ENCODE peak calls at places on chromosomes 12 and 14, in four cellular contexts. S is CD4-positive, alpha-beta memory T cell; V is testis; N is IMR-90. R is an unnamed sample.

GRCh38 chr12:4934651-4935050 is 24.9 kb downstream of the KCNA1 start:
- DNase-seq in V (no peak), S (no peak), N (peak; percentile 13), R (no peak)

GRCh38 chr12:68871899-68872298 is 61.1 kb downstream of the CPM start:
- DNase-seq in S (no peak), N (peak; percentile 28), V (no peak), R (no peak)

GRCh38 chr12:69417231-69417630 is 53.0 kb upstream of the FRS2 start:
- DNase-seq in S (no peak), V (no peak), N (no peak), R (no peak)

GRCh38 chr12:78964521-78964920 is 99.9 kb downstream of the SYT1 start:
- DNase-seq in N (no peak), V (no peak), S (no peak), R (no peak)

GRCh38 chr12:29241821-29242591 is 92.9 kb downstream of the FAR2 start:
- DNase-seq in V (no peak), S (no peak), N (peak; percentile 80), R (no peak)

GRCh38 chr12:39103552-39104165 is 198.3 kb upstream of the CPNE8 start:
- DNase-seq in V (peak; percentile 19), N (no peak), S (peak; percentile 32), R (no peak)

GRCh38 chr14:86646688-86647687 is 1117.0 kb downstream of the FLRT2 start:
- DNase-seq in S (no peak), N (peak; percentile 70), V (no peak), R (no peak)

GRCh38 chr12:48175613-48176416 is 7.6 kb upstream of the CCDC184 start:
- DNase-seq in S (no peak), N (no peak), V (no peak), R (no peak)

GRCh38 chr12:24791622-24792021 is 157.3 kb downstream of the BCAT1 start:
- DNase-seq in N (no peak), V (no peak), S (no peak), R (no peak)

GRCh38 chr12:76562158-76562557 is 2.6 kb upstream of the OSBPL8 start:
- DNase-seq in N (no peak), S (no peak), V (no peak), R (no peak)

GRCh38 chr14:71165121-71165574 is 257.9 kb downstream of the PCNX1 start:
- DNase-seq in S (no peak), N (peak; percentile 6), V (peak; percentile 39), R (no peak)

GRCh38 chr12:116910645-116911449 is at the start of gene FBXW8:
- DNase-seq in N (peak; percentile 66), S (peak; percentile 50), V (peak; percentile 82), R (peak; percentile 36)

GRCh38 chr14:103073367-103073875 is 10.6 kb upstream of the LBHD2 start:
- DNase-seq in V (no peak), N (no peak), S (no peak), R (no peak)

DNA sequence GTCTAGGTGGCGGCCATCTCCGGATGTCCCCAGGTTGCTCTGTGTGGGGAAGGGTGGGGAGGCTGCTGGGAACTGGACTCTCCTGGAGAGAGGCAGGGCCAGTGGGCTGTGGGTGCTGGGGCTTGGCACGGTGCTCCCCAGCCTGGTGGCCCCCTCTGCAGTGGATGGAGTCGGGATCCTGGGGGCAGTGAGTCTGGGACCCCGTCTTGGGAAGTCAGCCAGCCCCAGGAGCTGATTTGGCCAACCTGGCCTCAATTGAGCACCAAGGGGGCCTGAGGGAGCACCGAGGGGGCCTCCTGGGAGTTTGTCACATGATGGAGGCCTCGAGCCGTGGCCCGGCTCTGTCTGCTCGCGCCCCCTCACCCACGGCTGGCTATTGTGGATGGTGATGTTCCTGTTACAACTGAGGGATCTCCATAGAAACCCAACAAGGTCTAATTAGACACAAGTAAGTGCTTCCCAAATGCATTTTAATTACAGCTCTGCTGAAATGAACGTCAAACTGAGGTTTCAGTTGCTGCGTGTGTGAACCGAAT is 71.7 kb downstream of the KIF26A start:
- DNase-seq in N (no peak), V (no peak), S (no peak), R (no peak)
- H3K9me3 ChIP-seq in N (peaks cover 67% of the 10 kb centered on the region), V (no peaks in the 10 kb centered on the region), S (no peaks in the 10 kb centered on the region), R (no peaks in the 10 kb centered on the region)

DNA sequence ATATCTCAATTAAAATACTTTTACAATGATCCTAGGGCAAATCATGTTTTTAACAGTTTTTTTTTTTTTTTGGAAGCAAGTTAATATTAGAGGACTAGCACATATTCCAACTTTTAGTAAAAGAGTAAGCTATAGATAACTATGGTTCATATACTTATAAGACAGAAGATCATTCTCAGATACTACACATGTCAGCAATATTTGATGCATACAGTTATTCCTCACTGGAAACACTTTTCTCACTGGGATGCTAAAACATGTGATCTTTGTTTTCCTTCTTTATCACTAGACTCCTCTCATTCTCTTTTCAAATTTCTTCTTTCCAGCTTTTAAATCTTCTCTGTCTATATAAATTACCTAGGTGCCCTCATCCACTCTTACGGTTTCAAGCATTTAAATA is 1020.4 kb upstream of the FBXO33 start:
- DNase-seq in S (no peak), V (no peak), N (no peak), R (no peak)
- H3K9me3 ChIP-seq in S (no peaks in the 10 kb centered on the region), V (no peaks in the 10 kb centered on the region), N (no peaks in the 10 kb centered on the region), R (no peaks in the 10 kb centered on the region)

GRCh38 chr14:98594156-98594555 is 677.8 kb downstream of the BCL11B start:
- DNase-seq in N (no peak), V (no peak), S (no peak), R (no peak)
- H3K9me3 ChIP-seq in N (peaks cover 38% of the 10 kb centered on the region), V (no peaks in the 10 kb centered on the region), S (no peaks in the 10 kb centered on the region), R (no peaks in the 10 kb centered on the region)

GRCh38 chr14:29627141-29627540 is 300.5 kb downstream of the PRKD1 start:
- DNase-seq in V (no peak), S (no peak), N (peak; percentile 57), R (no peak)
- H3K9me3 ChIP-seq in V (no peaks in the 10 kb centered on the region), S (no peaks in the 10 kb centered on the region), N (no peaks in the 10 kb centered on the region), R (no peaks in the 10 kb centered on the region)

GRCh38 chr12:83245156-83245555 is 558.5 kb downstream of the TMTC2 start:
- DNase-seq in V (no peak), S (no peak), N (no peak), R (no peak)
- H3K9me3 ChIP-seq in V (no peaks in the 10 kb centered on the region), S (no peaks in the 10 kb centered on the region), N (peaks cover 4% of the 10 kb centered on the region), R (no peaks in the 10 kb centered on the region)

GRCh38 chr12:133130038-133130807 is at the start of the genes ZNF10 and ZNF891:
- DNase-seq in N (peak; percentile 96), V (peak; percentile 98), S (peak; percentile 98), R (peak; percentile 91)

GRCh38 chr12:133130808-133131128 is 341 bp downstream of the ZNF10 start:
- DNase-seq in V (peak; percentile 66), S (no peak), N (no peak), R (peak; percentile 40)

GRCh38 chr12:133124674-133125073 is 5.4 kb downstream of the ZNF891 start:
- DNase-seq in N (no peak), S (no peak), V (no peak), R (no peak)

GRCh38 chr12:133129368-133130037 is 571 bp downstream of the ZNF891 start:
- DNase-seq in N (peak; percentile 15), V (no peak), S (no peak), R (no peak)
- H3K9me3 ChIP-seq in N (peaks cover 37% of the 10 kb centered on the region), V (no peaks in the 10 kb centered on the region), S (peaks cover 5% of the 10 kb centered on the region), R (peaks cover 27% of the 10 kb centered on the region)

GRCh38 chr14:60647837-60648168 is 1.5 kb downstream of the SIX1 start:
- DNase-seq in V (no peak), N (no peak), S (no peak), R (no peak)

GRCh38 chr14:60648934-60649814 is at the start of gene SIX1:
- DNase-seq in N (peak; percentile 95), S (no peak), V (peak; percentile 76), R (no peak)

GRCh38 chr14:60648169-60648933 is 926 bp downstream of the SIX1 start:
- DNase-seq in V (no peak), N (peak; percentile 28), S (no peak), R (no peak)

GRCh38 chr14:60646202-60646886 is 2.9 kb downstream of the SIX1 start:
- DNase-seq in S (no peak), N (no peak), V (no peak), R (no peak)

GRCh38 chr14:60647081-60647836 is 2.0 kb downstream of the SIX1 start:
- DNase-seq in V (no peak), N (peak; percentile 69), S (no peak), R (no peak)
- H3K9me3 ChIP-seq in V (no peaks in the 10 kb centered on the region), N (no peaks in the 10 kb centered on the region), S (no peaks in the 10 kb centered on the region), R (no peaks in the 10 kb centered on the region)

DNA sequence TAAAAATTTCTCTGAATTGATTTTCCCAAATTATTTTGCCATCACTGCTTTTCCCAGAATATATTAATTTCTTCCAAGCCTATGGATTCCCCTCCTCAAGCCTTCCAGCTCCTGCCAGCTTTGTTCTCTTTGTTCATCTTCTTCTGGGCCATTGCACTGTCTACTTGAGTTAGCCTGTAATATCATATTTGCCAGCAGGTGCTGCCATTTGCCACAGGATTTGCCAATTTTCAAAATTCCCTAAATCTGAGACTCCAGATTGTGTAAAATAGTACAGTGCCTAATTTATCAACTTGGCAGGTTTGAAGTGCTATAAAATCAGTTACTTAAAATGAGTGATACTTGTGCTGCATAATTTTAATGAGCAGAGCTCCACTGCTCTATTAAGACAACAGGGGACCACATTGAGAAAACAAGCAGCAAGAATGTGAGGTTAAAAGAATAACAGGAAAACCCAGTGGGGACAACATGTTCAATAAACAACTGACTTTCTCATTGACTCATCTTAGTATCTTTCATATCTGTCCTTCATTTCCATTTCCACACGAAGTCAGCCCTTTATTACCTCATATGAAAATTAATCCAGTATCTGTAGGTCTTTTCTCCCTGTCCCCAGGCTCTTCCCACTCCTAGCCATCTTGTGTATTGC is 84.6 kb upstream of the CCDC196 start:
- DNase-seq in V (no peak), N (no peak), S (no peak), R (no peak)
- H3K9me3 ChIP-seq in V (no peaks in the 10 kb centered on the region), N (no peaks in the 10 kb centered on the region), S (no peaks in the 10 kb centered on the region), R (no peaks in the 10 kb centered on the region)